ENCODE peak calls at places on chromosomes 13 and 19, in ten cellular contexts. L is GOT3; O is posterior cingulate gyrus; C is amniotic epithelial cell; S is progenitor cell of endocrine pancreas; U is lung; Y is Calu3; D is right atrium auricular region; A is activated naive CD8-positive, alpha-beta T cell treated with anti-CD3 and anti-CD28 coated beads, Interleukin-2, amount 50 U/mL, for 24 hours; P is frontal cortex. V is an unnamed sample.
A peak's percentile ranks its signal among the peaks of the same experiment; 100 is the strongest.

GRCh38 chr13:111947026-111947810 is 119.7 kb upstream of the SOX1 start:
- DNase-seq in L (no peak), O (no peak), C (no peak), S (no peak), U (no peak), Y (no peak), D (peak; percentile 18), A (no peak), P (no peak), V (no peak)

GRCh38 chr19:49930483-49931011 is 1.2 kb upstream of the NUP62 start:
- DNase-seq in L (no peak), O (no peak), C (no peak), S (no peak), U (no peak), Y (no peak), D (no peak), A (no peak), P (no peak), V (no peak)

GRCh38 chr19:6459356-6460098 is at the start of gene SLC25A23:
- DNase-seq in L (no peak), O (peak; percentile 67), C (peak; percentile 73), S (peak; percentile 65), U (peak; percentile 79), Y (peak; percentile 77), D (peak; percentile 62), A (peak; percentile 69), P (peak; percentile 90), V (peak; percentile 49)

GRCh38 chr19:47435196-47435595 is 15.9 kb upstream of the MEIS3 start:
- DNase-seq in L (no peak), O (no peak), C (no peak), S (no peak), U (no peak), Y (no peak), D (no peak), A (no peak), P (no peak), V (no peak)

GRCh38 chr19:3683405-3683865 is 16.8 kb downstream of the PIP5K1C start:
- DNase-seq in L (no peak), O (no peak), C (peak; percentile 90), S (no peak), U (no peak), Y (no peak), D (no peak), A (no peak), P (no peak), V (no peak)

GRCh38 chr13:88602786-88603777 is 931.9 kb downstream of the SLITRK5 start:
- DNase-seq in L (no peak), O (no peak), C (peak; percentile 88), S (no peak), U (no peak), Y (no peak), D (no peak), A (no peak), P (no peak), V (no peak)

GRCh38 chr19:1857648-1858326 is 5.6 kb downstream of the KLF16 start:
- DNase-seq in L (no peak), O (no peak), C (no peak), S (no peak), U (no peak), Y (no peak), D (no peak), A (no peak), P (no peak), V (no peak)

GRCh38 chr13:33953781-33954180 is 135.8 kb downstream of the RFC3 start:
- DNase-seq in L (no peak), O (no peak), C (no peak), S (no peak), U (no peak), Y (no peak), D (no peak), A (no peak), P (no peak), V (no peak)

GRCh38 chr13:40433577-40433976 is 232.9 kb downstream of the FOXO1 start:
- DNase-seq in L (no peak), O (no peak), C (no peak), S (no peak), U (no peak), Y (no peak), D (no peak), A (peak; percentile 29), P (no peak), V (no peak)

GRCh38 chr19:6752257-6753177 is 13.0 kb downstream of the TRIP10 start:
- DNase-seq in L (no peak), O (no peak), C (peak; percentile 27), S (peak; percentile 78), U (no peak), Y (peak; percentile 28), D (no peak), A (no peak), P (no peak), V (peak; percentile 59)

GRCh38 chr13:43153436-43154082 is 130.2 kb downstream of the DNAJC15 start:
- DNase-seq in L (no peak), O (no peak), C (peak; percentile 94), S (no peak), U (no peak), Y (peak; percentile 6), D (no peak), A (no peak), P (no peak), V (no peak)

GRCh38 chr13:23628250-23628649 is 58.0 kb downstream of the TNFRSF19 start:
- DNase-seq in L (no peak), O (no peak), C (no peak), S (no peak), U (no peak), Y (no peak), D (no peak), A (no peak), P (no peak), V (peak; percentile 12)

GRCh38 chr19:18254546-18255500 is 19.4 kb downstream of the IQCN start:
- DNase-seq in L (no peak), O (no peak), C (no peak), S (no peak), U (no peak), Y (peak; percentile 39), D (no peak), A (no peak), P (no peak), V (peak; percentile 63)

V was measured in HT-29.